ENCODE peak calls at places on chromosomes 13 and 19, in four cellular contexts. L is OCI-M1, B is SJCRH30, J is AML-193. U is an unnamed sample.

GRCh38 chr13:43905435-43906031 is 25.8 kb downstream of the LACC1 start:
- DNase-seq in L (peak), J (peak), B (peak), U (no peak)

GRCh38 chr19:43782311-43782660 is 1.5 kb upstream of the KCNN4 start:
- DNase-seq in L (no peak), B (no peak), J (no peak), U (no peak)

GRCh38 chr13:50127017-50127725 is 111.9 kb downstream of the KCNRG start:
- DNase-seq in L (peak), J (peak), B (no peak), U (no peak)

GRCh38 chr13:50366488-50367174 is 351.4 kb downstream of the KCNRG start:
- DNase-seq in J (no peak), B (no peak), L (no peak), U (no peak)

GRCh38 chr13:98476538-98476966 is 100.4 kb downstream of the STK24 start:
- DNase-seq in B (no peak), L (no peak), J (peak), U (peak)

GRCh38 chr13:103394670-103395069 is 328.5 kb upstream of the SLC10A2 start:
- DNase-seq in J (no peak), L (no peak), B (no peak), U (no peak)

GRCh38 chr13:107650081-107650701 is 565.1 kb downstream of the LIG4 start:
- DNase-seq in B (peak), L (peak), J (peak), U (no peak)

GRCh38 chr19:49432141-49433073 is 7.2 kb downstream of the GFY start:
- DNase-seq in J (no peak), B (no peak), L (no peak), U (no peak)

GRCh38 chr13:32901994-32902780 is 114.0 kb upstream of the KL start:
- DNase-seq in B (no peak), L (no peak), J (no peak), U (no peak)

GRCh38 chr13:29511980-29512379 is 83.5 kb downstream of the SLC7A1 start:
- DNase-seq in L (no peak), J (no peak), B (no peak), U (no peak)

GRCh38 chr13:38265135-38265497 is 84.5 kb upstream of the UFM1 start:
- DNase-seq in B (no peak), J (no peak), L (no peak), U (no peak)

GRCh38 chr19:38869836-38870607 is 8.1 kb downstream of the RINL start:
- DNase-seq in L (no peak), B (no peak), J (peak), U (peak)

GRCh38 chr13:36736119-36736726 is 62.4 kb downstream of the SERTM1 start:
- DNase-seq in J (peak), B (peak), L (peak), U (no peak)

GRCh38 chr19:47095707-47096704 is 17.6 kb downstream of the ZC3H4 start:
- DNase-seq in B (no peak), J (no peak), L (no peak), U (peak)

GRCh38 chr13:92823059-92823458 is 403.5 kb upstream of the GPC6 start:
- DNase-seq in B (no peak), L (no peak), J (no peak), U (no peak)

GRCh38 chr13:71218960-71219359 is 648.0 kb downstream of the DACH1 start:
- DNase-seq in B (peak), J (peak), L (peak), U (no peak)

GRCh38 chr19:17220207-17220758 is 5.1 kb downstream of the USE1 start:
- DNase-seq in B (no peak), L (peak), J (no peak), U (peak)

GRCh38 chr13:45847554-45848224 is 3.9 kb downstream of the SIAH3 start:
- DNase-seq in B (no peak), J (peak), L (peak), U (no peak)

GRCh38 chr13:48730971-48731658 is 77.4 kb downstream of the CYSLTR2 start:
- DNase-seq in L (no peak), B (no peak), J (no peak), U (no peak)

GRCh38 chr13:113979791-113980471 is 6.1 kb upstream of the C13orf46 start:
- DNase-seq in J (no peak), B (no peak), L (no peak), U (no peak)

GRCh38 chr13:40388617-40389016 is 277.8 kb downstream of the FOXO1 start:
- DNase-seq in L (no peak), J (peak), B (peak), U (no peak)

GRCh38 chr13:24149306-24150032 is 11.1 kb upstream of the SPATA13 start:
- DNase-seq in B (peak), L (no peak), J (no peak), U (no peak)

GRCh38 chr19:694481-695349 is 537 bp downstream of the PRSS57 start:
- DNase-seq in J (no peak), L (no peak), B (no peak), U (no peak)

GRCh38 chr19:57587529-57587928 is 3.6 kb downstream of the ZIK1 start:
- DNase-seq in B (no peak), L (no peak), J (no peak), U (no peak)

GRCh38 chr19:11152318-11153062 is 3.1 kb downstream of the SPC24 start:
- DNase-seq in J (no peak), B (no peak), L (no peak), U (peak)

GRCh38 chr19:1567116-1567847 is 843 bp downstream of the MEX3D start:
- DNase-seq in L (no peak), J (no peak), B (no peak), U (no peak)

GRCh38 chr13:22168437-22168836 is 497.6 kb downstream of the FGF9 start:
- DNase-seq in B (peak), J (no peak), L (no peak), U (no peak)

GRCh38 chr13:77860621-77861020 is 58.0 kb downstream of the EDNRB start:
- DNase-seq in L (peak), B (peak), J (peak), U (no peak)

GRCh38 chr19:51440846-51441409 is 17.3 kb downstream of the SIGLEC8 start:
- DNase-seq in B (no peak), J (peak), L (peak), U (no peak)

GRCh38 chr19:10773969-10774368 is 56.1 kb downstream of the DNM2 start:
- DNase-seq in L (no peak), B (no peak), J (no peak), U (no peak)

GRCh38 chr13:107612376-107612775 is 603.0 kb downstream of the LIG4 start:
- DNase-seq in L (no peak), J (no peak), B (no peak), U (no peak)

GRCh38 chr19:18644144-18645034 is 7.6 kb downstream of the KLHL26 start:
- DNase-seq in L (peak), J (peak), B (no peak), U (no peak)

GRCh38 chr19:3176715-3177501 is 1.7 kb upstream of the S1PR4 start:
- DNase-seq in B (no peak), L (peak), J (peak), U (no peak)

GRCh38 chr13:113535381-113535781 is 44.9 kb upstream of the DCUN1D2 start:
- DNase-seq in L (no peak), B (no peak), J (no peak), U (no peak)

GRCh38 chr13:51614350-51614786 is 30.1 kb downstream of the WDFY2 start:
- DNase-seq in J (peak), L (no peak), B (peak), U (no peak)

GRCh38 chr13:111171629-111172028 is 56.5 kb downstream of the ARHGEF7 start:
- DNase-seq in B (no peak), L (no peak), J (no peak), U (no peak)

U was measured in right atrium auricular region.